ENCODE peak calls at places on chromosomes 6 and 20, in nine cellular contexts. Q, U, S, B, E, R, D, Y and O are unnamed samples.

GRCh38 chr6:30263734-30264133 is 50.5 kb upstream of the TRIM26 start:
- DNase-seq in E (no peak), S (no peak), D (no peak), B (peak), U (no peak), Q (no peak), Y (no peak), R (no peak), O (no peak)

GRCh38 chr6:128327890-128328289 is 192.5 kb downstream of the PTPRK start:
- DNase-seq in D (peak), E (peak), S (peak), R (no peak), B (no peak), U (peak), Q (no peak), Y (peak), O (peak)

GRCh38 chr6:35298625-35299140 is 1.1 kb downstream of the DEF6 start:
- DNase-seq in Y (no peak), U (no peak), S (no peak), B (no peak), D (peak), Q (no peak), E (no peak), R (no peak), O (peak)

GRCh38 chr6:11341867-11342266 is 109.4 kb upstream of the NEDD9 start:
- DNase-seq in S (no peak), E (no peak), Y (no peak), U (no peak), R (no peak), B (no peak), D (no peak), Q (no peak), O (no peak)

GRCh38 chr6:82396964-82397761 is 33.5 kb downstream of the TPBG start:
- DNase-seq in Y (no peak), R (no peak), U (no peak), S (no peak), Q (no peak), D (no peak), E (no peak), B (no peak), O (no peak)

GRCh38 chr6:116461563-116462507 is 660 bp downstream of the CALHM6 start:
- DNase-seq in E (peak), U (peak), D (peak), B (no peak), R (peak), S (peak), Y (peak), Q (peak), O (no peak)

GRCh38 chr6:109186012-109186411 is 90.7 kb downstream of the CEP57L1 start:
- DNase-seq in R (no peak), S (no peak), E (no peak), D (no peak), B (no peak), U (no peak), Q (no peak), Y (no peak), O (no peak)

GRCh38 chr20:23143098-23143497 is 57.0 kb upstream of the CD93 start:
- DNase-seq in R (peak), D (peak), U (no peak), E (no peak), Q (peak), S (no peak), B (no peak), Y (peak), O (no peak)

GRCh38 chr20:11305406-11305805 is 612.3 kb upstream of the BTBD3 start:
- DNase-seq in D (no peak), R (no peak), Y (no peak), B (no peak), S (peak), E (no peak), U (peak), Q (no peak), O (no peak)

GRCh38 chr20:6707231-6707870 is 60.1 kb upstream of the BMP2 start:
- DNase-seq in U (no peak), Q (no peak), D (no peak), E (no peak), Y (no peak), S (no peak), B (no peak), R (no peak), O (no peak)

GRCh38 chr20:46696791-46697279 is 7.6 kb upstream of the TP53RK start:
- DNase-seq in Y (no peak), B (no peak), S (no peak), D (no peak), E (no peak), U (no peak), Q (no peak), R (no peak), O (peak)

GRCh38 chr6:108591040-108591816 is 30.5 kb downstream of the FOXO3 start:
- DNase-seq in B (no peak), U (no peak), D (no peak), Q (no peak), Y (no peak), S (no peak), R (no peak), E (no peak), O (no peak)

GRCh38 chr6:139628220-139628619 is 253.8 kb upstream of the CITED2 start:
- DNase-seq in B (no peak), Y (no peak), Q (no peak), R (no peak), D (no peak), U (no peak), E (no peak), S (no peak), O (no peak)

GRCh38 chr20:22462975-22463914 is 121.1 kb downstream of the FOXA2 start:
- DNase-seq in Y (no peak), B (no peak), S (no peak), D (no peak), R (no peak), U (no peak), Q (no peak), E (no peak), O (no peak)

GRCh38 chr6:160276126-160276525 is 17.5 kb upstream of the SLC22A2 start:
- DNase-seq in E (no peak), U (no peak), D (no peak), S (no peak), B (no peak), Q (no peak), Y (no peak), R (no peak), O (no peak)

GRCh38 chr6:26268659-26269402 is 96.2 kb upstream of the BTN3A2 start:
- DNase-seq in D (peak), Q (no peak), B (no peak), S (no peak), R (no peak), E (no peak), U (peak), Y (peak), O (peak)

GRCh38 chr20:3820901-3821727 is 767 bp downstream of the AP5S1 start:
- DNase-seq in D (no peak), S (no peak), Q (no peak), B (peak), R (no peak), E (no peak), U (no peak), Y (no peak), O (no peak)

GRCh38 chr6:56838016-56838555 is 116.8 kb upstream of the BEND6 start:
- DNase-seq in R (no peak), D (no peak), B (no peak), Q (no peak), U (no peak), S (no peak), Y (no peak), E (no peak), O (no peak)

GRCh38 chr6:30061766-30062458 is 847 bp downstream of the POLR1H start:
- DNase-seq in U (no peak), D (peak), R (no peak), B (no peak), S (peak), Q (no peak), E (no peak), Y (peak), O (peak)

GRCh38 chr6:1054653-1055014 is 257.3 kb upstream of the FOXQ1 start:
- DNase-seq in D (no peak), S (no peak), R (no peak), B (no peak), E (no peak), Q (no peak), Y (no peak), U (no peak), O (no peak)